ENCODE peak calls at places on chromosomes 2 and 18, in six cellular contexts. U is IMR-90, B is right lobe of liver, Y is heart left ventricle, V is transverse colon, K is upper lobe of left lung. Z is an unnamed sample.

GRCh38 chr2:215527738-215528137 is 91.9 kb upstream of the FN1 start:
- DNase-seq in K (no peak), Y (no peak), U (peak; percentile 87), V (no peak), B (no peak), Z (no peak)

GRCh38 chr2:65638438-65638837 is 206.0 kb upstream of the SPRED2 start:
- DNase-seq in Y (no peak), V (no peak), K (no peak), U (no peak), B (no peak), Z (no peak)

GRCh38 chr2:134310450-134311079 is 56.7 kb downstream of the MGAT5 start:
- DNase-seq in Y (no peak), B (no peak), V (no peak), U (no peak), K (no peak), Z (peak; percentile 60)

GRCh38 chr2:215680605-215681598 is 245.0 kb upstream of the FN1 start:
- DNase-seq in V (no peak), U (peak; percentile 87), K (peak; percentile 33), Y (no peak), B (peak; percentile 37), Z (no peak)

GRCh38 chr2:23685201-23685600 is 241.7 kb downstream of the ATAD2B start:
- DNase-seq in B (no peak), V (no peak), U (no peak), K (no peak), Y (no peak), Z (no peak)

GRCh38 chr2:15984367-15985255 is 44.3 kb downstream of the MYCN start:
- DNase-seq in V (no peak), Y (peak; percentile 32), B (no peak), K (no peak), U (no peak), Z (no peak)

GRCh38 chr2:8217366-8218125 is 464.3 kb upstream of the ID2 start:
- DNase-seq in V (no peak), Y (no peak), U (no peak), B (no peak), K (no peak), Z (no peak)

GRCh38 chr2:172955587-172955986 is 120.1 kb upstream of the MAP3K20 start:
- DNase-seq in Y (no peak), U (no peak), K (no peak), V (no peak), B (no peak), Z (no peak)

GRCh38 chr2:12685956-12686355 is 30.8 kb upstream of the TRIB2 start:
- DNase-seq in V (no peak), U (no peak), B (no peak), Y (no peak), K (no peak), Z (no peak)

GRCh38 chr18:2112435-2113045 is 458.8 kb downstream of the METTL4 start:
- DNase-seq in Y (no peak), B (no peak), U (no peak), K (no peak), V (no peak), Z (no peak)

GRCh38 chr18:13496691-13497281 is 229.6 kb downstream of the FAM210A start:
- DNase-seq in Y (no peak), K (no peak), V (no peak), B (no peak), U (no peak), Z (no peak)

GRCh38 chr18:75142677-75143076 is 66.3 kb downstream of the PTGR3 start:
- DNase-seq in V (no peak), B (no peak), Y (no peak), K (no peak), U (no peak), Z (no peak)

GRCh38 chr2:126739093-126739492 is 83.1 kb downstream of the GYPC start:
- DNase-seq in K (no peak), V (no peak), Y (no peak), B (no peak), U (no peak), Z (no peak)

GRCh38 chr2:99624682-99625081 is 134.9 kb upstream of the REV1 start:
- DNase-seq in V (no peak), U (no peak), K (no peak), B (no peak), Y (peak; percentile 50), Z (no peak)

GRCh38 chr2:10326151-10326616 is 23.5 kb downstream of the HPCAL1 start:
- DNase-seq in V (no peak), B (no peak), K (no peak), U (no peak), Y (no peak), Z (no peak)

GRCh38 chr2:25431604-25432003 is 89.9 kb upstream of the DNMT3A start:
- DNase-seq in V (peak; percentile 16), Y (no peak), B (no peak), K (no peak), U (no peak), Z (no peak)

GRCh38 chr18:59846814-59847490 is 52.8 kb upstream of the PMAIP1 start:
- DNase-seq in U (peak; percentile 73), B (no peak), Y (no peak), V (peak; percentile 80), K (peak; percentile 49), Z (no peak)

GRCh38 chr18:35467624-35468016 is 30.1 kb downstream of the INO80C start:
- DNase-seq in Y (no peak), V (no peak), B (no peak), K (no peak), U (no peak), Z (no peak)

GRCh38 chr2:46847185-46847710 is 68.4 kb downstream of the MCFD2 start:
- DNase-seq in B (peak; percentile 96), U (peak; percentile 96), Y (peak; percentile 97), K (peak; percentile 97), V (peak; percentile 96), Z (peak; percentile 99)

GRCh38 chr18:59123588-59124369 is 15.9 kb upstream of the SEC11C start:
- DNase-seq in V (no peak), Y (no peak), B (no peak), K (no peak), U (peak; percentile 94), Z (no peak)

GRCh38 chr2:148218326-148219075 is 197.6 kb downstream of the MBD5 start:
- DNase-seq in K (no peak), V (no peak), B (no peak), U (peak; percentile 64), Y (no peak), Z (no peak)

GRCh38 chr2:239400000-239400831 is 604 bp downstream of the HDAC4 start:
- DNase-seq in Y (no peak), U (peak; percentile 36), K (no peak), V (peak; percentile 37), B (no peak), Z (no peak)

GRCh38 chr2:239402666-239403065 is 1.8 kb upstream of the HDAC4 start:
- DNase-seq in B (no peak), K (no peak), V (no peak), Y (no peak), U (no peak), Z (no peak)

GRCh38 chr2:239399404-239399999 is 1.3 kb downstream of the HDAC4 start:
- DNase-seq in V (peak; percentile 71), B (peak; percentile 75), U (peak; percentile 8), Y (no peak), K (no peak), Z (peak; percentile 32)

GRCh38 chr2:239400907-239401449 is at the start of gene HDAC4:
- DNase-seq in B (peak; percentile 100), V (peak; percentile 100), Y (peak; percentile 99), K (peak; percentile 99), U (peak; percentile 98), Z (peak; percentile 99)

DNA sequence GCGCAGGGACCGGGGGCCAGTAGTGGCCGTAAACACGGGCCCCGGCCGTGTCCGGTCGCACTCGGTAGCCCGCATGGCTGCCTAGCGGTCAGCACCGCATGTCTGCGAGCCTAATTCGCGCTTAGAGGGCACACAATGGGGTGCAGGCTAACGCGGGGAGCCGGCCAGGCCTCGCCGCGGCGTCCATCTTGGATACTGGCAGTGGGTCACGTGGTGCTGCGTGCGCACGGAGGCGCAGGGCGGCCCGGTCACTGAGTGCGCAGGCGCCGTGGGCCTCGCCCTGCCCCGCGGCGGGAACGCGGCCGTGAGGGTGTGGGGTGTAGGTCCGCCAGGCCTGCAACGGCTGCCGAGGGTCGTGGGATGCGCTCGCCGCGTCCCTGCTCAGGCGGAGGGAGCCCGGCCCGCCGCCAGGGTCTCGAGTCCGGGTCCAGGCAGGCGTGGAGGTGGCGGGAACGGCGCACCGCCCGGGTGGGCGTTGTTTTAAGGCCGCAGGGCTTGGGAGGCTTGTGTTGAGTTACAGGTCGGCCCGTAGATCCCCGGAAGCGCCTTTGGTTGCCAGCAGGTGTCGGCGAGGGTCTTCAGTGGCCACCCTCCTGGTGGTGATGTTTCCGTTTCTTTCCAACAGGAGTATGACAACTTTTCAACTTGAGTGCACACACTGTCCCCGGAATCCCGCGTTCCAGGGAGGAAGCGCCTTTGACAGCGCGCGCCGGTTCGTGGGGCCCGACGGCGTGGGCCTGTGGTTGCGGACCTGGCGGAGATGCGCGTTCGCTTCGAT is 819 bp upstream of the HDAC4 start:
- DNase-seq in U (peak; percentile 91), V (peak; percentile 95), K (peak; percentile 95), Y (peak; percentile 96), B (peak; percentile 96), Z (peak; percentile 94)
- TF ChIP-seq POLR2A in U (peak; percentile 96), V (peak; percentile 98), K (peak; percentile 100), Y (peak; percentile 31), B (peak; percentile 98), Z (peak; percentile 95)

GRCh38 chr2:171160119-171160629 is 519 bp downstream of the TLK1 start:
- DNase-seq in K (peak; percentile 64), Y (peak; percentile 69), B (peak; percentile 72), U (peak; percentile 62), V (peak; percentile 71), Z (peak; percentile 64)
- H3K4me1 ChIP-seq in K (peaks cover 11% of the 10 kb centered on the region), Y (no peaks in the 10 kb centered on the region), B (no peaks in the 10 kb centered on the region), U (no peaks in the 10 kb centered on the region), V (peaks cover 4% of the 10 kb centered on the region), Z (peaks cover 28% of the 10 kb centered on the region)

DNA sequence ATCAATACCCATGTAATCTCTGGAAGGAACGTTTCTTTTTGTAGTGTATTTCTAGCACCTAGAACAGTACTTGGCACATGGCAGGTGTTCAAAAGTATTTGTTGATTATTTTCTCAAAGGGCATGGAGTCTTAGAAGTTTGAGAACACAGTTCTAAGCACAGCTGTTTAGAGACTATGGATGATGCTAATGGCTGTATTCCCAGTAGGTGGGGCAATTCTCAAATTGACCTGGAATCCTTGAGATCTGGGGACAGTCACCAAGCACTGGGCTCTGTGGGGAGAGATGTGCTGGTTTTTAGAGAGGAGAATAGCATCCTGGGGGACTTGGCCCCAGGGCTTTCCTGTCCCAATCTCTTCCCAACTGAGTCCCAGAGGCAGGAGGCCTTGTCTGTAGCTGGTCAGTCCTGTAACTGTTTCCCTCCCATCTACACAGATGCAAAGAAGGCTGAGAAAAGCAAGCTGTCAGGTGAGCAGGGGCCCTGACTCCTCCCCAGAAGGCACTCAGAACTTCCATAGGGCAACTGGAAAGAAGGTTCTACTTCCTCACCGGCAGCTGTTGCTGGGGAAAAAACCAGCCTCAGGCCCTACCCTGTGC is 17.5 kb upstream of the IL36G start:
- DNase-seq in U (no peak), Y (no peak), V (no peak), K (no peak), B (no peak), Z (no peak)
- TF ChIP-seq CTCF in U (no peak), Y (no peak), V (no peak), K (no peak), B (no peak), Z (no peak)

DNA sequence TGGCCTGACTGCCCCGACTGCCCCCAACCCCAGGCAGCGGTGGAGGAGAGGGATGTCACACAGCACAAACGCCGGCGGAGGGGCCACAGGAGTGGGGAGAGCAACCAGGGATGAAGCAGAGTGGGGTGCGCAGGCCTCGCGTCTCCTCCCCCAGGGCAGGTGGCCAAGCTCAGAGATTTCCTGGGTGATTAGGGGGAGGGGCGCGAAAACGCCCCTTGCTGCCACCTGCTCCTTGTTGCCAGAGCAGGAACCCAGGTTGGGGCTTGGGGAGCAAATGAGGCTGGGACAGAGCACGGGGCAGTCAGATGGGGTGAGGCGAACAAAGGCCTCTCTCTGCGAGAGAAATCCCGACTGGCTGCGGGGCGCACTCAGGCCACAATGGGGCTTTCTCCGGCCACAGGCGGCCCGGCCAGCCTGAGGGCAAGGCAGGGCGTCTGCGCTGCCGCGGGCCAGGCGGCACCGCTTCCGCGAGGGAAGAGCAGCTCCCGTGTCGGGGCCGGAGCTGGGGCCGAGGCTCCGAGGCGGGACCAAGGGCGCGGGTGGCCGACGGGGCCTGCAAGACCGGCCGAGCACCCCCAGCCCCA is 11.5 kb downstream of the TEX44 start:
- DNase-seq in Y (peak; percentile 57), K (peak; percentile 42), U (no peak), V (peak; percentile 61), B (peak; percentile 43), Z (peak; percentile 63)
- TF ChIP-seq POLR2A in Y (no peak), K (peak; percentile 61), U (peak; percentile 65), V (peak; percentile 57), B (peak; percentile 71), Z (peak; percentile 80)